ENCODE peak calls at places on chromosomes 2 and 18, in nine cellular contexts. Y is activated CD4-positive, alpha-beta T cell treated with anti-CD3 and anti-CD28 coated beads, Interleukin-2, amount 10 ng/mL, durations not matched to agents 7 days and 5 days; W is ACHN; K is activated CD8-positive, alpha-beta memory T cell treated with anti-CD3 and anti-CD28 coated beads for 24 hours; N is activated CD8-positive, alpha-beta T cell treated with anti-CD3 and anti-CD28 coated beads, Interleukin-2, amount 10 ng/mL, durations not matched to agents 7 days and 5 days; A is GM12891; H is left lung; S is upper lobe of right lung; P is EL. I is an unnamed sample.

GRCh38 chr2:182668671-182669070 is 47.4 kb upstream of the DNAJC10 start:
- DNase-seq in Y (no peak), W (no peak), K (no peak), N (no peak), A (no peak), H (no peak), S (no peak), P (no peak), I (peak)

GRCh38 chr2:109322111-109322510 is 193.1 kb downstream of the SH3RF3 start:
- DNase-seq in Y (no peak), W (no peak), K (no peak), N (no peak), A (no peak), H (peak), S (peak), P (peak), I (peak)

GRCh38 chr18:48470484-48471180 is 61.4 kb upstream of the ZBTB7C start:
- DNase-seq in Y (no peak), W (no peak), K (no peak), N (no peak), A (no peak), H (no peak), S (no peak), P (peak), I (no peak)

GRCh38 chr18:79547413-79548076 is 132.1 kb upstream of the CTDP1 start:
- DNase-seq in Y (no peak), W (no peak), K (no peak), N (no peak), A (no peak), H (peak), S (peak), P (no peak), I (no peak)

GRCh38 chr2:23445450-23445868 is 60.5 kb downstream of the KLHL29 start:
- DNase-seq in Y (no peak), W (no peak), K (peak), N (no peak), A (no peak), H (no peak), S (no peak), P (peak), I (no peak)

GRCh38 chr2:110101280-110101844 is 14.3 kb downstream of the MALL start:
- DNase-seq in Y (no peak), W (peak), K (peak), N (peak), A (no peak), H (peak), S (peak), P (peak), I (peak)

GRCh38 chr2:163735692-163736432 is at the start of gene FIGN:
- DNase-seq in Y (no peak), W (peak), K (no peak), N (no peak), A (no peak), H (peak), S (peak), P (peak), I (peak)

GRCh38 chr18:59220164-59220783 is 316 bp downstream of the GRP start:
- DNase-seq in Y (no peak), W (no peak), K (no peak), N (no peak), A (peak), H (no peak), S (no peak), P (peak), I (no peak)

GRCh38 chr2:70898363-70899240 is 37.1 kb upstream of the ATP6V1B1 start:
- DNase-seq in Y (no peak), W (no peak), K (no peak), N (peak), A (no peak), H (no peak), S (no peak), P (no peak), I (no peak)

GRCh38 chr2:71963295-71963694 is 184.4 kb downstream of the CYP26B1 start:
- DNase-seq in Y (no peak), W (no peak), K (no peak), N (no peak), A (no peak), H (no peak), S (no peak), P (peak), I (no peak)

GRCh38 chr18:5440297-5440696 is 103.5 kb downstream of the EPB41L3 start:
- DNase-seq in Y (no peak), W (no peak), K (no peak), N (no peak), A (no peak), H (no peak), S (no peak), P (no peak), I (peak)

GRCh38 chr2:211175956-211176355 is 619.6 kb downstream of the CPS1 start:
- DNase-seq in Y (no peak), W (no peak), K (no peak), N (no peak), A (no peak), H (no peak), S (no peak), P (no peak), I (no peak)